ENCODE peak calls at places on chromosomes 16 and 17, in seven cellular contexts. One of them, this sample, is unnamed.
A peak's percentile ranks its signal among the peaks of the same experiment; 100 is the strongest.

GRCh38 chr16:88804552-88805339 is 1.2 kb downstream of the CDT1 start:
- DNase-seq in H1: no peak
- DNase-seq in SK-N-SH: peak; percentile 64
- DNase-seq in K562: peak; percentile 58
- DNase-seq in GM12878: no peak
- DNase-seq in HCT116: no peak
- DNase-seq in HepG2: peak; percentile 74
- DNase-seq in this sample: peak; percentile 60

GRCh38 chr16:72126429-72126765 is 32.8 kb downstream of the DHX38 start:
- DNase-seq in H1: no peak
- DNase-seq in SK-N-SH: no peak
- DNase-seq in K562: no peak
- DNase-seq in GM12878: no peak
- DNase-seq in HCT116: no peak
- DNase-seq in HepG2: peak; percentile 23
- DNase-seq in this sample: no peak

GRCh38 chr17:83101805-83102480 is 22.5 kb downstream of the METRNL start:
- DNase-seq in H1: no peak
- DNase-seq in SK-N-SH: no peak
- DNase-seq in K562: no peak
- DNase-seq in GM12878: no peak
- DNase-seq in HCT116: no peak
- DNase-seq in HepG2: no peak
- DNase-seq in this sample: peak; percentile 92

GRCh38 chr17:19357351-19358140 is 5.0 kb downstream of the B9D1 start:
- DNase-seq in H1: no peak
- DNase-seq in SK-N-SH: no peak
- DNase-seq in K562: no peak
- DNase-seq in GM12878: no peak
- DNase-seq in HCT116: no peak
- DNase-seq in HepG2: no peak
- DNase-seq in this sample: no peak

GRCh38 chr16:24270721-24271120 is 14.6 kb downstream of the CACNG3 start:
- DNase-seq in H1: no peak
- DNase-seq in SK-N-SH: no peak
- DNase-seq in K562: no peak
- DNase-seq in GM12878: no peak
- DNase-seq in HCT116: no peak
- DNase-seq in HepG2: no peak
- DNase-seq in this sample: no peak

GRCh38 chr16:4922721-4923342 is 14.1 kb downstream of the PPL start:
- DNase-seq in H1: no peak
- DNase-seq in SK-N-SH: no peak
- DNase-seq in K562: no peak
- DNase-seq in GM12878: no peak
- DNase-seq in HCT116: no peak
- DNase-seq in HepG2: no peak
- DNase-seq in this sample: peak; percentile 52

GRCh38 chr17:42387663-42388380 is 420 bp downstream of the STAT3 start:
- DNase-seq in H1: peak; percentile 80
- DNase-seq in SK-N-SH: peak; percentile 26
- DNase-seq in K562: peak; percentile 48
- DNase-seq in GM12878: no peak
- DNase-seq in HCT116: no peak
- DNase-seq in HepG2: no peak
- DNase-seq in this sample: no peak

GRCh38 chr17:59840908-59841666 is 51.7 kb downstream of the TUBD1 start:
- DNase-seq in H1: no peak
- DNase-seq in SK-N-SH: no peak
- DNase-seq in K562: no peak
- DNase-seq in GM12878: no peak
- DNase-seq in HCT116: no peak
- DNase-seq in HepG2: no peak
- DNase-seq in this sample: no peak

GRCh38 chr16:88479795-88480760 is 27.0 kb downstream of the ZFPM1 start:
- DNase-seq in H1: no peak
- DNase-seq in SK-N-SH: no peak
- DNase-seq in K562: no peak
- DNase-seq in GM12878: no peak
- DNase-seq in HCT116: no peak
- DNase-seq in HepG2: no peak
- DNase-seq in this sample: no peak

GRCh38 chr16:14371778-14372431 is 258.2 kb downstream of the PARN start:
- DNase-seq in H1: no peak
- DNase-seq in SK-N-SH: no peak
- DNase-seq in K562: peak; percentile 54
- DNase-seq in GM12878: no peak
- DNase-seq in HCT116: no peak
- DNase-seq in HepG2: no peak
- DNase-seq in this sample: peak; percentile 56

GRCh38 chr17:45935710-45936509 is 41.6 kb downstream of the MAPT start:
- DNase-seq in H1: no peak
- DNase-seq in SK-N-SH: no peak
- DNase-seq in K562: no peak
- DNase-seq in GM12878: no peak
- DNase-seq in HCT116: no peak
- DNase-seq in HepG2: peak; percentile 95
- DNase-seq in this sample: no peak

GRCh38 chr17:72192409-72193192 is 71.8 kb downstream of the SOX9 start:
- DNase-seq in H1: no peak
- DNase-seq in SK-N-SH: no peak
- DNase-seq in K562: no peak
- DNase-seq in GM12878: no peak
- DNase-seq in HCT116: no peak
- DNase-seq in HepG2: no peak
- DNase-seq in this sample: no peak

GRCh38 chr17:56629450-56630187 is 36.1 kb downstream of the NOG start:
- DNase-seq in H1: peak; percentile 50
- DNase-seq in SK-N-SH: peak; percentile 36
- DNase-seq in K562: peak; percentile 59
- DNase-seq in GM12878: no peak
- DNase-seq in HCT116: peak; percentile 31
- DNase-seq in HepG2: peak; percentile 10
- DNase-seq in this sample: no peak

GRCh38 chr16:69199382-69199781 is 12.4 kb downstream of the SNTB2 start:
- DNase-seq in H1: no peak
- DNase-seq in SK-N-SH: no peak
- DNase-seq in K562: no peak
- DNase-seq in GM12878: no peak
- DNase-seq in HCT116: no peak
- DNase-seq in HepG2: no peak
- DNase-seq in this sample: no peak

GRCh38 chr16:67723151-67723915 is 4.2 kb upstream of the GFOD2 start:
- DNase-seq in H1: no peak
- DNase-seq in SK-N-SH: no peak
- DNase-seq in K562: no peak
- DNase-seq in GM12878: no peak
- DNase-seq in HCT116: no peak
- DNase-seq in HepG2: no peak
- DNase-seq in this sample: no peak

GRCh38 chr17:79791354-79792123 is 5.3 kb downstream of the CBX8 start:
- DNase-seq in H1: no peak
- DNase-seq in SK-N-SH: peak; percentile 81
- DNase-seq in K562: no peak
- DNase-seq in GM12878: no peak
- DNase-seq in HCT116: no peak
- DNase-seq in HepG2: no peak
- DNase-seq in this sample: no peak

GRCh38 chr16:1296688-1297412 is 12.6 kb upstream of the UBE2I start:
- DNase-seq in H1: no peak
- DNase-seq in SK-N-SH: no peak
- DNase-seq in K562: no peak
- DNase-seq in GM12878: no peak
- DNase-seq in HCT116: peak; percentile 92
- DNase-seq in HepG2: peak; percentile 87
- DNase-seq in this sample: peak; percentile 82

GRCh38 chr17:49696233-49696761 is 11.5 kb downstream of the SLC35B1 start:
- DNase-seq in H1: no peak
- DNase-seq in SK-N-SH: no peak
- DNase-seq in K562: no peak
- DNase-seq in GM12878: peak; percentile 72
- DNase-seq in HCT116: no peak
- DNase-seq in HepG2: no peak
- DNase-seq in this sample: no peak

GRCh38 chr17:49695698-49696232 is 12.0 kb downstream of the SLC35B1 start:
- DNase-seq in H1: no peak
- DNase-seq in SK-N-SH: no peak
- DNase-seq in K562: no peak
- DNase-seq in GM12878: no peak
- DNase-seq in HCT116: no peak
- DNase-seq in HepG2: no peak
- DNase-seq in this sample: no peak

GRCh38 chr17:49698005-49698404 is 9.8 kb downstream of the SLC35B1 start:
- DNase-seq in H1: no peak
- DNase-seq in SK-N-SH: no peak
- DNase-seq in K562: no peak
- DNase-seq in GM12878: no peak
- DNase-seq in HCT116: no peak
- DNase-seq in HepG2: no peak
- DNase-seq in this sample: no peak

GRCh38 chr17:49692751-49693150 is 14.9 kb upstream of the SPOP start:
- DNase-seq in H1: no peak
- DNase-seq in SK-N-SH: no peak
- DNase-seq in K562: no peak
- DNase-seq in GM12878: no peak
- DNase-seq in HCT116: no peak
- DNase-seq in HepG2: no peak
- DNase-seq in this sample: no peak

DNA sequence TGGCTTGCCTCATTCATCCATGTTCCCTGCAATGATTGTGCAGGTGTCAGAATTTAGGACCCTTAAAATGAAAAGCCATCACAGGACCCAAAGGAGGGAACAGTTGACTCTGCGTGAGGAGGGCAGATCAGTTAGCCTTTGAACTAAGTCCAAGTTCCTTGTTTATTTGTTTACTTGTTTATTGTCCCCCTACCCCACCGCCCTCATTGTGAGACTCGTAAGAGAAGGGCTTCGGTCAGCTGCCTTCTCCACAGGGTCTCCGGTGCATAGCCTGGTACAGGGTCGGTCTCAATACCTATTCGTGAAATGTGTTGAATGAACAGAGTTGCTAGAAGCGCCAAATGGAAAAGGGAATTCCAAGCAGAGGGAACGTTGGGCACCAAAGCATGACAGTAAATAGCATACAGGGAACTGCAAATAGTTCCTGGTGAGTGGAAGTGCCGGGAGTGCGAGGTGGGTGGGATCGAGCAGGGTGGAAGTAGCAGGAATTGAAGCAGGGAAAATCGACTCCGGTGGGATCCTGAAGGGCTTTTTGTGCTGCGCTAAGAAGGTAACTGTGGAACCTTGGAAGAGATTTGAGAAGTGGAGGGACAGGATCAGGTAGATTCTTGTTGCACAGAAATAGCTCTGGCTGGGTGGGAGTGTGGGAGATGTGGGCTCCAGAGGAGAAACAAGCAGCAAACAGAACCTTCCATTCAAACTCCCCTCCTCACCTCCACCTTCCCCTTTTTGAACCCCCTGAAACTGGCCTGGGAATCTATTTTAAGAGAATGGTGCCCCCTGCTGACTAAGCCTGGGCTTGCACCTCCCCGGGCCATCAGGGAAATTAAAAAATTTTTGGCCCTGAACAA is 12.7 kb downstream of the SLC35B1 start:
- DNase-seq in H1: peak; percentile 90
- DNase-seq in SK-N-SH: peak; percentile 82
- DNase-seq in K562: peak; percentile 57
- DNase-seq in GM12878: no peak
- DNase-seq in HCT116: no peak
- DNase-seq in HepG2: peak; percentile 30
- DNase-seq in this sample: peak; percentile 50
- TF ChIP-seq JUND in H1: no peak
- TF ChIP-seq JUND in SK-N-SH: no peak
- TF ChIP-seq JUND in K562: no peak
- TF ChIP-seq JUND in GM12878: no peak
- TF ChIP-seq JUND in HCT116: no peak
- TF ChIP-seq JUND in HepG2: no peak
- TF ChIP-seq JUND in this sample: no peak

GRCh38 chr17:57892820-57893595 is 43.2 kb upstream of the MRPS23 start:
- DNase-seq in H1: peak; percentile 71
- DNase-seq in SK-N-SH: no peak
- DNase-seq in K562: no peak
- DNase-seq in GM12878: no peak
- DNase-seq in HCT116: peak; percentile 75
- DNase-seq in HepG2: peak; percentile 97
- DNase-seq in this sample: peak; percentile 72

GRCh38 chr17:57889252-57889651 is 39.4 kb upstream of the MRPS23 start:
- DNase-seq in H1: no peak
- DNase-seq in SK-N-SH: no peak
- DNase-seq in K562: no peak
- DNase-seq in GM12878: no peak
- DNase-seq in HCT116: no peak
- DNase-seq in HepG2: no peak
- DNase-seq in this sample: no peak

GRCh38 chr17:57892146-57892819 is 42.4 kb upstream of the MRPS23 start:
- DNase-seq in H1: peak; percentile 99
- DNase-seq in SK-N-SH: peak; percentile 92
- DNase-seq in K562: peak; percentile 86
- DNase-seq in GM12878: no peak
- DNase-seq in HCT116: peak; percentile 81
- DNase-seq in HepG2: peak; percentile 84
- DNase-seq in this sample: peak; percentile 98

GRCh38 chr17:57889892-57890856 is 40.3 kb upstream of the MRPS23 start:
- DNase-seq in H1: no peak
- DNase-seq in SK-N-SH: peak; percentile 66
- DNase-seq in K562: no peak
- DNase-seq in GM12878: no peak
- DNase-seq in HCT116: peak; percentile 67
- DNase-seq in HepG2: no peak
- DNase-seq in this sample: no peak

GRCh38 chr17:57890857-57891232 is 41.0 kb upstream of the MRPS23 start:
- DNase-seq in H1: no peak
- DNase-seq in SK-N-SH: no peak
- DNase-seq in K562: no peak
- DNase-seq in GM12878: no peak
- DNase-seq in HCT116: no peak
- DNase-seq in HepG2: no peak
- DNase-seq in this sample: peak; percentile 56
- TF ChIP-seq JUND in H1: no peak
- TF ChIP-seq JUND in SK-N-SH: no peak
- TF ChIP-seq JUND in K562: no peak
- TF ChIP-seq JUND in GM12878: no peak
- TF ChIP-seq JUND in HCT116: no peak
- TF ChIP-seq JUND in HepG2: no peak
- TF ChIP-seq JUND in this sample: no peak

GRCh38 chr17:43645765-43646481 is 15.8 kb downstream of the MEOX1 start:
- DNase-seq in H1: peak; percentile 78
- DNase-seq in SK-N-SH: peak; percentile 84
- DNase-seq in K562: no peak
- DNase-seq in GM12878: no peak
- DNase-seq in HCT116: no peak
- DNase-seq in HepG2: no peak
- DNase-seq in this sample: no peak
- TF ChIP-seq JUND in H1: no peak
- TF ChIP-seq JUND in SK-N-SH: no peak
- TF ChIP-seq JUND in K562: no peak
- TF ChIP-seq JUND in GM12878: no peak
- TF ChIP-seq JUND in HCT116: no peak
- TF ChIP-seq JUND in HepG2: no peak
- TF ChIP-seq JUND in this sample: no peak

DNA sequence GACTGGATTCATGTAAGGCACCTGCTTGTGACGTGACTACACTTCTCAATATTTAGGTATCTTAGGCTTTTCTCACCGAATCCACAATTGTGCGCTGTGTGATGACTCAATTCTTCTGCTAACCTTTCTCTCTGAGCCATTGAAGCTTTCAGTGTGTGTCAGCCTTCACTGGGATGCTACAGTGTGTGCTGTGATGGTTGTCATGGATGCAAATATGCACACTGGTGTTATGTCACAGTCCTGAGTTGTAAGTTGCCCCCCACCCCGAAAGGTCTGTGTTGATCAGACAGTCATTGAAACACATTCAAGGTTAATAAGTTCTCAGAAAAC is 5.8 kb downstream of the ATP2C2 start:
- DNase-seq in H1: no peak
- DNase-seq in SK-N-SH: no peak
- DNase-seq in K562: no peak
- DNase-seq in GM12878: no peak
- DNase-seq in HCT116: no peak
- DNase-seq in HepG2: no peak
- DNase-seq in this sample: no peak
- TF ChIP-seq JUND in H1: no peak
- TF ChIP-seq JUND in SK-N-SH: no peak
- TF ChIP-seq JUND in K562: no peak
- TF ChIP-seq JUND in GM12878: no peak
- TF ChIP-seq JUND in HCT116: no peak
- TF ChIP-seq JUND in HepG2: no peak
- TF ChIP-seq JUND in this sample: no peak

This sample was measured in T47D.